ENCODE peak calls at places on chromosomes 13 and 19, in six cellular contexts. O is stomach, G is HFF-Myc, Z is psoas muscle, P is GM12865, L is tibial artery. D is an unnamed sample.

GRCh38 chr19:56718231-56718630 is 46.7 kb upstream of the ZNF835 start:
- DNase-seq in P (no peak), L (no peak), G (no peak), Z (no peak), O (no peak), D (no peak)

GRCh38 chr13:76213423-76213904 is 577.3 kb downstream of the LMO7 start:
- DNase-seq in Z (no peak), P (no peak), G (no peak), L (no peak), O (no peak), D (no peak)

GRCh38 chr13:109779074-109779473 is 7.3 kb downstream of the IRS2 start:
- DNase-seq in P (no peak), G (no peak), L (no peak), Z (no peak), O (no peak), D (no peak)

GRCh38 chr13:113034451-113035208 is 65.6 kb downstream of the MCF2L start:
- DNase-seq in L (peak; percentile 47), O (peak; percentile 38), Z (peak; percentile 39), P (no peak), G (peak; percentile 10), D (no peak)

GRCh38 chr13:40600145-40600751 is 66.2 kb downstream of the FOXO1 start:
- DNase-seq in Z (no peak), P (no peak), O (no peak), G (no peak), L (no peak), D (no peak)

GRCh38 chr19:49932041-49932451 is 2.7 kb upstream of the NUP62 start:
- DNase-seq in O (no peak), L (no peak), P (no peak), Z (no peak), G (no peak), D (no peak)

GRCh38 chr13:74922963-74923362 is 559.0 kb downstream of the TBC1D4 start:
- DNase-seq in G (no peak), O (no peak), P (no peak), L (no peak), Z (no peak), D (no peak)

GRCh38 chr13:51034906-51035305 is 76.2 kb downstream of the C13orf42 start:
- DNase-seq in P (no peak), O (no peak), L (no peak), G (no peak), Z (no peak), D (no peak)

GRCh38 chr13:111213964-111214726 is 99.0 kb downstream of the ARHGEF7 start:
- DNase-seq in G (no peak), L (peak; percentile 34), P (no peak), Z (no peak), O (no peak), D (no peak)

GRCh38 chr13:73040968-73041580 is 17.7 kb upstream of the KLF5 start:
- DNase-seq in P (no peak), L (no peak), Z (no peak), G (no peak), O (no peak), D (no peak)

GRCh38 chr13:25203256-25203794 is 31.2 kb upstream of the AMER2 start:
- DNase-seq in G (no peak), Z (no peak), P (no peak), O (no peak), L (no peak), D (no peak)

GRCh38 chr19:51330366-51330765 is 11.6 kb downstream of the VSIG10L start:
- DNase-seq in P (no peak), Z (no peak), L (no peak), G (no peak), O (no peak), D (no peak)

GRCh38 chr19:51325161-51325979 is 13.9 kb downstream of the IGLON5 start:
- DNase-seq in P (no peak), L (no peak), O (no peak), G (no peak), Z (no peak), D (no peak)

GRCh38 chr19:51329411-51329810 is 12.5 kb downstream of the VSIG10L start:
- DNase-seq in L (no peak), G (no peak), Z (no peak), O (no peak), P (no peak), D (no peak)

GRCh38 chr19:51326216-51327065 is 15.0 kb downstream of the IGLON5 start:
- DNase-seq in P (no peak), G (no peak), L (no peak), O (no peak), Z (no peak), D (no peak)

DNA sequence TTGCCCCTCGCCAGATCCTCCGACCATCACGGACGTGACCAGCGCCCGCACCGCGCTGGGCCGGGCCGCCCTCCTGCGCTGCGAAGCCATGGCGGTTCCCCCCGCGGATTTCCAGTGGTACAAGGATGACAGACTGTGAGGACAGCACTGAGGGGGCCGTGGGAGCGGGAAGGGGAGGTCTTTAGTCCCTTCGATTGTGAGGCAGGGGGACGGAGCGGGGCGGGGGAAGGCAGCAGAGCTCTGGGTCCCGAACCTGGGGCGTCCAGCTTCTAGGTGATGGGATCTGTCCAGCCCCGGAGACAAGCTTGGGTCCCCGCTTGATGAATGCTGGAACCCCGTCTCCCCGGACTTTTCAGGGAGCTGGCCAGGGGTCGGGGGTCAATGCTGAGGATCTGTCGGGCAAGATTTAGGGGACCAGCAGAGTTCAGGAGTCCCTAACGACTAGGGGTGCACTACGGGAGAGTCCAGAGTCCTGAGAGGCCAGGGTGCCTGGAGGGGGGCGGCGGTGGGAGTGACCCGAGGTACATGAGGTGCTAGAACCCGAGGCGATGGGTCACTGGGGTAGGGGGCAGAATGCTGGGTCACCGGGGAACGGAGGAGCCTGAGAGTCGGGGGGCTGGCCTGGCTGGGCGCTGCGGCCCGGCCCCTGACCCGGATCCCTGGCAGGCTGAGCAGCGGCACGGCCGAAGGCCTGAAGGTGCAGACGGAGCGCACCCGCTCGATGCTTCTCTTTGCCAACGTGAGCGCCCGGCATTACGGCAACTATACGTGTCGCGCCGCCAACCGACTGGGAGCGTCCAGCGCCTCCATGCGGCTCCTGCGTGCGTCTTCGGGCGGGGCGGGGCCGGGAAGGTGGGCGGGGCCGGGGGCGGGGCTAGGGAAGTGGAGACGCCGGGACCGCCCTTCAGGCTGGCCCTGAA is 14.6 kb downstream of the VSIG10L start:
- DNase-seq in O (peak; percentile 28), L (no peak), Z (peak; percentile 48), G (no peak), P (peak; percentile 63), D (no peak)
- TF ChIP-seq CTCF in O (no peak), L (no peak), Z (no peak), G (no peak), P (peak; percentile 5), D (no peak)

GRCh38 chr19:35155981-35156672 is 1.6 kb downstream of the FXYD5 start:
- DNase-seq in O (no peak), P (no peak), L (no peak), G (no peak), Z (no peak), D (no peak)
- H3K4me3 ChIP-seq in O (peak overlapping the region; percentile 65), P (peak overlapping the region; percentile 96), L (peak overlapping the region; percentile 57), G (peak overlapping the region; percentile 83), Z (peak overlapping the region; percentile 63), D (peak overlapping the region; percentile 100)

GRCh38 chr13:29564828-29565227 is 30.7 kb downstream of the SLC7A1 start:
- DNase-seq in P (no peak), G (no peak), Z (no peak), O (no peak), L (no peak), D (no peak)
- TF ChIP-seq CTCF in P (no peak), G (no peak), Z (no peak), O (no peak), L (no peak), D (peak; percentile 15)

GRCh38 chr13:29815336-29815735 is 35.1 kb downstream of the UBL3 start:
- DNase-seq in Z (no peak), L (no peak), O (no peak), G (no peak), P (no peak), D (no peak)

GRCh38 chr13:29816715-29817114 is 33.7 kb downstream of the UBL3 start:
- DNase-seq in P (no peak), Z (no peak), G (no peak), L (no peak), O (no peak), D (no peak)

GRCh38 chr13:29819157-29819556 is 31.3 kb downstream of the UBL3 start:
- DNase-seq in P (peak; percentile 4), Z (no peak), L (no peak), G (no peak), O (no peak), D (no peak)

GRCh38 chr13:29817604-29818378 is 32.6 kb downstream of the UBL3 start:
- DNase-seq in G (no peak), P (peak; percentile 76), L (no peak), O (no peak), Z (no peak), D (no peak)
- H3K4me3 ChIP-seq in G (no peak overlapping the region), P (peak overlapping the region; percentile 24), L (no peak overlapping the region), O (no peak overlapping the region), Z (peak overlapping the region; percentile 44), D (no peak overlapping the region)